ENCODE peak calls at places on chromosomes 4 and X, in five cellular contexts. A, X, Y, F and M are unnamed samples.

GRCh38 chr4:41360911-41361830 is 104.4 kb downstream of the UCHL1 start:
- DNase-seq in A (no peak), X (peak; percentile 77), Y (peak; percentile 50), F (peak; percentile 44), M (no peak)

GRCh38 chr4:74311696-74312313 is 3.5 kb downstream of the EPGN start:
- DNase-seq in A (peak; percentile 13), X (no peak), Y (no peak), F (no peak), M (peak; percentile 59)

GRCh38 chrX:51697397-51697796 is 12.9 kb upstream of the CENPVL1 start:
- DNase-seq in A (no peak), X (no peak), Y (no peak), F (no peak), M (no peak)

GRCh38 chrX:118228041-118228440 is 111.4 kb upstream of the KLHL13 start:
- DNase-seq in A (no peak), X (no peak), Y (no peak), F (no peak), M (no peak)

GRCh38 chr4:3613980-3614730 is 81.9 kb upstream of the LRPAP1 start:
- DNase-seq in A (no peak), X (peak; percentile 44), Y (no peak), F (no peak), M (no peak)

GRCh38 chrX:71870337-71871098 is 40.1 kb upstream of the NHSL2 start:
- DNase-seq in A (no peak), X (no peak), Y (no peak), F (no peak), M (no peak)

GRCh38 chr4:100060765-100061416 is 110.8 kb upstream of the H2AZ1 start:
- DNase-seq in A (no peak), X (no peak), Y (no peak), F (no peak), M (no peak)

GRCh38 chr4:179766938-179767337 is 2324.7 kb upstream of the AGA start:
- DNase-seq in A (no peak), X (no peak), Y (no peak), F (no peak), M (no peak)

GRCh38 chr4:155564880-155565279 is 101.8 kb upstream of the GUCY1A1 start:
- DNase-seq in A (no peak), X (no peak), Y (no peak), F (no peak), M (no peak)

GRCh38 chr4:120084327-120084726 is 17.7 kb upstream of the MAD2L1 start:
- DNase-seq in A (no peak), X (no peak), Y (no peak), F (no peak), M (no peak)

GRCh38 chrX:71081348-71082148 is 13.4 kb upstream of the SNX12 start:
- DNase-seq in A (no peak), X (no peak), Y (no peak), F (no peak), M (no peak)

GRCh38 chr4:168574581-168575295 is 77.9 kb downstream of the PALLD start:
- DNase-seq in A (no peak), X (no peak), Y (no peak), F (no peak), M (no peak)

GRCh38 chr4:108527729-108528128 is 92.6 kb upstream of the RPL34 start:
- DNase-seq in A (no peak), X (no peak), Y (no peak), F (no peak), M (no peak)

GRCh38 chr4:84681488-84682274 is 98.8 kb downstream of the CDS1 start:
- DNase-seq in A (no peak), X (no peak), Y (peak; percentile 38), F (no peak), M (no peak)

GRCh38 chr4:36551697-36552214 is 270.3 kb downstream of the DTHD1 start:
- DNase-seq in A (peak; percentile 69), X (no peak), Y (no peak), F (no peak), M (no peak)

GRCh38 chr4:138494931-138495330 is 252.8 kb upstream of the SLC7A11 start:
- DNase-seq in A (peak; percentile 4), X (no peak), Y (no peak), F (no peak), M (no peak)

GRCh38 chr4:5146248-5146647 is 95.0 kb downstream of the STK32B start:
- DNase-seq in A (no peak), X (no peak), Y (no peak), F (no peak), M (no peak)

GRCh38 chrX:102067966-102068723 is 57.3 kb upstream of the TCEAL2 start:
- DNase-seq in A (peak; percentile 1), X (no peak), Y (no peak), F (no peak), M (peak; percentile 36)

GRCh38 chr4:152680988-152681731 is 1.4 kb upstream of the TMEM154 start:
- DNase-seq in A (no peak), X (no peak), Y (no peak), F (no peak), M (no peak)

GRCh38 chr4:67520141-67520540 is 25.2 kb downstream of the CENPC start:
- DNase-seq in A (no peak), X (no peak), Y (no peak), F (no peak), M (no peak)

GRCh38 chr4:52057196-52057595 is 6.1 kb downstream of the SPATA18 start:
- DNase-seq in A (no peak), X (no peak), Y (no peak), F (no peak), M (no peak)

GRCh38 chrX:119401569-119401968 is 2.4 kb downstream of the SLC25A43 start:
- DNase-seq in A (no peak), X (no peak), Y (no peak), F (no peak), M (no peak)

GRCh38 chr4:25065451-25065850 is 34.7 kb upstream of the LGI2 start:
- DNase-seq in A (no peak), X (no peak), Y (no peak), F (no peak), M (no peak)

GRCh38 chrX:153766098-153766817 is 2.2 kb downstream of the PLXNB3 start:
- DNase-seq in A (no peak), X (peak; percentile 77), Y (no peak), F (no peak), M (no peak)

GRCh38 chr4:102429553-102429952 is 71.6 kb upstream of the NFKB1 start:
- DNase-seq in A (no peak), X (no peak), Y (no peak), F (no peak), M (no peak)

GRCh38 chr4:120870279-120870673 is 52.2 kb downstream of the PRDM5 start:
- DNase-seq in A (no peak), X (no peak), Y (no peak), F (no peak), M (no peak)

GRCh38 chr4:86498560-86499166 is 95.5 kb upstream of the PTPN13 start:
- DNase-seq in A (no peak), X (no peak), Y (no peak), F (no peak), M (peak; percentile 28)

GRCh38 chrX:9940397-9940796 is 26.8 kb upstream of the CLDN34 start:
- DNase-seq in A (no peak), X (no peak), Y (no peak), F (no peak), M (no peak)

GRCh38 chr4:98677799-98678198 is 19.4 kb upstream of the TSPAN5 start:
- DNase-seq in A (no peak), X (no peak), Y (no peak), F (no peak), M (no peak)

GRCh38 chrX:39729834-39730670 is 367.7 kb downstream of the BCOR start:
- DNase-seq in A (no peak), X (no peak), Y (no peak), F (no peak), M (no peak)

GRCh38 chr4:41722171-41722570 is 26.4 kb downstream of the PHOX2B start:
- DNase-seq in A (no peak), X (no peak), Y (no peak), F (no peak), M (no peak)

GRCh38 chr4:110020139-110020538 is 107.5 kb downstream of the EGF start:
- DNase-seq in A (no peak), X (no peak), Y (no peak), F (no peak), M (no peak)

GRCh38 chr4:175103403-175103802 is 185.2 kb downstream of the ADAM29 start:
- DNase-seq in A (no peak), X (no peak), Y (no peak), F (no peak), M (no peak)

GRCh38 chrX:94901849-94902248 is 1227.8 kb downstream of the FAM133A start:
- DNase-seq in A (no peak), X (no peak), Y (no peak), F (no peak), M (no peak)

GRCh38 chrX:31185884-31186283 is 114.0 kb upstream of the FTHL17 start:
- DNase-seq in A (no peak), X (no peak), Y (no peak), F (no peak), M (no peak)

DNA sequence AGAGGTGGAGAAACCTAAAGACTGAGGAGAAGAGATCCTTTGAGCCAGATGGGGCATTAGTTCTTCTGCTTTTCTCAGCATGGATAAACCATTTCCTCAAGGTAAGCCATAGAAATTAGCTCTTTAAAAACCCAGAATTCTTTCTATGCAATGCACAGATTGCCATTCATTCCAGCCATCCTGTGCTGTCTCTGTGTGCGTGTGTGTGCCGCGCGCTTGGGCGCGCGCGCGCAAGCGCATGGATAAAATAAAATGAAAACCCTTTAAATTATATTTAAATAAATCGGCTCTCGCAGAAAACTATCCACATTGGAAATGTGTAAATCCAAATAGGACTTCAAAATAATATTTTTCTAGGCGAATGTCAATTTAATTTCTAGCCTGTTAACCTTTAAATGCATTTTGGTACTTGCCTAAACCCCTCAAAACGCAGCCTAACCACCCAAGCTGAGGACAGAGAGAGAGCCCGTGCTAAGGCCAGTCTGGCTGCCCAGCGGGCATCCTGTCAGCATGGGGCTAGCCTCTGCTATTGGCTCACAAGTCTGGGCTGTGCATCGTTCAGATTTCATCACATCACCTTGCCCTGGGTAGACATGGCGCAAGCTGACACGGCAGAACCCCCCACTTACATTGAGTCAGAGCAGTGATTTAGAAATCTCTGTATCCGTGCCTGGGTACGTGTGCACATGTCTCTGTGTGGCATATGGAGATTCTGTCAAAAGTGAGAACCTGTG is 112.9 kb upstream of the VAMP7 start:
- DNase-seq in A (no peak), X (no peak), Y (no peak), F (no peak), M (no peak)
- H3K4me3 ChIP-seq in A (peak overlapping the region; percentile 36), X (no peak overlapping the region), Y (peak overlapping the region; percentile 41), F (peak overlapping the region; percentile 35), M (peak overlapping the region; percentile 8)

GRCh38 chrX:132125906-132126305 is 1.9 kb downstream of the FRMD7 start:
- DNase-seq in A (no peak), X (no peak), Y (no peak), F (no peak), M (no peak)
- TF ChIP-seq EP300 in A (no peak), X (no peak), Y (no peak), F (no peak), M (no peak)

GRCh38 chr4:2365913-2366210 is 52.6 kb downstream of the ZFYVE28 start:
- DNase-seq in A (no peak), X (peak; percentile 49), Y (no peak), F (no peak), M (no peak)
- H3K27ac ChIP-seq in A (no peak overlapping the region), X (no peak overlapping the region), Y (no peak overlapping the region), F (no peak overlapping the region), M (no peak overlapping the region)

DNA sequence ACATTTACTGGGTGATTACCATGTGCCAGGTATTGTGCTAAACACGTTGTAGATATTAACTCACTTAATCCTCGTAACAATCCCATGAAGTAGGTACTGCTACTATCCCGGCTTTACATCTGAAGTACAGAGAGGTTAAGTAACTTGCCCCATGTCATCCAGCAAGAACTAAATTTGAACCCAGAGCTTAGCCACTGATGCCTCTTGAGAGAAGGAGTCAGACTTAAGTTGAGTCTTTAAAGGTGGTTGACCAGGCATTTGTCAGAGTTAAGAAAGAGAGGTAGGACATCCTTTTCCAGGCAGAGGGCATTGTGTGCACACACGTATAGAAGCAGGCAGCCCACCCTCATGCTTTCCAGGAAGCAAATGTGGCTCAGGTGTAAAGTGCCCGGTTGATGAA is 431 bp upstream of the CD38 start:
- DNase-seq in A (no peak), X (no peak), Y (no peak), F (no peak), M (no peak)
- H3K4me3 ChIP-seq in A (peak overlapping the region; percentile 72), X (no peak overlapping the region), Y (peak overlapping the region; percentile 73), F (peak overlapping the region; percentile 54), M (no peak overlapping the region)